ENCODE peak calls at places on chromosomes 11 and 22, in nine cellular contexts. D is BJ, V is tibial artery, G is spleen, Y is heart right ventricle, Z is left ventricle myocardium inferior, L is fibroblast of lung, P is fibroblast of pulmonary artery, N is HFF-Myc. H is an unnamed sample.

GRCh38 chr11:76371170-76371569 is 9.8 kb downstream of the THAP12 start:
- DNase-seq in V (no peak), G (no peak), D (peak), Y (no peak), P (peak), N (peak), Z (no peak), L (peak), H (peak)

GRCh38 chr11:65491614-65492386 is 7.0 kb upstream of the MALAT1 start:
- DNase-seq in Y (peak), Z (peak), V (peak), N (no peak), D (peak), L (peak), G (no peak), P (peak), H (peak)

GRCh38 chr11:116610190-116610589 is 162.6 kb downstream of the BUD13 start:
- DNase-seq in N (no peak), Z (no peak), G (no peak), L (no peak), Y (no peak), D (no peak), P (no peak), V (no peak), H (no peak)

GRCh38 chr11:77152846-77153245 is 24.8 kb downstream of the MYO7A start:
- DNase-seq in Y (no peak), P (peak), G (no peak), D (no peak), V (no peak), N (no peak), Z (no peak), L (peak), H (no peak)

GRCh38 chr11:112588252-112588668 is 327.6 kb upstream of the PLET1 start:
- DNase-seq in Z (peak), L (peak), N (peak), V (peak), G (no peak), D (peak), P (peak), Y (peak), H (peak)

GRCh38 chr11:7115775-7116174 is 27.0 kb downstream of the RBMXL2 start:
- DNase-seq in L (no peak), V (no peak), Y (no peak), P (peak), G (no peak), Z (no peak), D (no peak), N (no peak), H (no peak)

GRCh38 chr11:14445542-14446530 is 53.8 kb downstream of the COPB1 start:
- DNase-seq in N (no peak), L (peak), Y (no peak), D (no peak), V (no peak), Z (no peak), P (peak), G (no peak), H (no peak)

GRCh38 chr11:123519797-123520193 is 89.7 kb downstream of the GRAMD1B start:
- DNase-seq in D (no peak), V (no peak), L (no peak), Z (no peak), N (no peak), P (no peak), G (no peak), Y (no peak), H (no peak)

GRCh38 chr11:35272391-35272821 is 133.4 kb downstream of the CD44 start:
- DNase-seq in N (no peak), V (no peak), Z (no peak), G (no peak), Y (no peak), P (no peak), L (no peak), D (no peak), H (no peak)

GRCh38 chr11:82763167-82763566 is 29.5 kb upstream of the FAM181B start:
- DNase-seq in N (no peak), G (no peak), V (no peak), D (no peak), P (no peak), Y (no peak), L (no peak), Z (no peak), H (no peak)

GRCh38 chr11:125935629-125936199 is 10.1 kb upstream of the VSIG10L2 start:
- DNase-seq in N (no peak), G (peak), P (no peak), Z (no peak), V (no peak), D (no peak), L (no peak), Y (no peak), H (no peak)

GRCh38 chr11:12888525-12889158 is 120.5 kb upstream of the RASSF10 start:
- DNase-seq in L (peak), G (peak), Y (peak), D (peak), P (peak), V (peak), Z (peak), N (peak), H (peak)

GRCh38 chr11:110447897-110448522 is 18.3 kb downstream of the FDX1 start:
- DNase-seq in P (no peak), V (no peak), D (no peak), N (no peak), L (no peak), Z (no peak), G (no peak), Y (no peak), H (no peak)

GRCh38 chr11:15969701-15970329 is 386.5 kb downstream of the SOX6 start:
- DNase-seq in L (peak), Y (no peak), P (peak), G (no peak), Z (no peak), N (peak), D (peak), V (no peak), H (peak)

GRCh38 chr11:69553416-69554357 is 72.2 kb downstream of the LINC01488 start:
- DNase-seq in P (no peak), D (no peak), Z (no peak), G (peak), V (no peak), N (no peak), Y (no peak), L (no peak), H (no peak)

GRCh38 chr22:45105281-45105700 is 58.4 kb upstream of the NUP50 start:
- DNase-seq in L (peak), Z (no peak), P (no peak), V (no peak), D (peak), G (no peak), N (no peak), Y (no peak), H (peak)

GRCh38 chr11:24391165-24391564 is 105.7 kb upstream of the LUZP2 start:
- DNase-seq in L (peak), N (no peak), D (no peak), P (peak), V (no peak), G (no peak), Y (no peak), Z (no peak), H (no peak)

GRCh38 chr11:59135648-59136461 is 6.8 kb upstream of the FAM111A start:
- DNase-seq in D (no peak), G (peak), Z (peak), V (peak), P (peak), Y (peak), L (peak), N (peak), H (no peak)

GRCh38 chr11:123582992-123583504 is 71.4 kb downstream of the SCN3B start:
- DNase-seq in D (no peak), Z (no peak), G (no peak), L (no peak), N (no peak), P (no peak), Y (no peak), V (no peak), H (no peak)

GRCh38 chr11:129115652-129116585 is 76.2 kb downstream of the ARHGAP32 start:
- DNase-seq in N (no peak), L (peak), G (no peak), P (peak), Z (no peak), Y (no peak), D (no peak), V (no peak), H (no peak)

GRCh38 chr22:29635734-29636357 is 32.4 kb downstream of the NF2 start:
- DNase-seq in N (peak), D (no peak), P (peak), L (peak), G (no peak), Z (no peak), Y (no peak), V (no peak), H (peak)

GRCh38 chr22:35534091-35534490 is 6.5 kb upstream of the RASD2 start:
- DNase-seq in L (no peak), G (no peak), P (no peak), V (no peak), Y (no peak), N (no peak), D (no peak), Z (no peak), H (no peak)

GRCh38 chr22:44620129-44620840 is 81.7 kb upstream of the PRR5 start:
- DNase-seq in V (peak), N (no peak), P (peak), L (peak), Y (peak), G (peak), Z (peak), D (no peak), H (no peak)

GRCh38 chr11:37704791-37705190 is 1106.8 kb upstream of the RAG2 start:
- DNase-seq in Y (no peak), V (no peak), Z (no peak), P (peak), D (no peak), G (no peak), L (no peak), N (no peak), H (no peak)

GRCh38 chr11:113189909-113190667 is 124.3 kb upstream of the TTC12 start:
- DNase-seq in D (peak), P (peak), L (peak), N (peak), V (peak), Z (peak), G (no peak), Y (no peak), H (peak)

GRCh38 chr22:30056015-30056414 is 24.2 kb upstream of the HORMAD2 start:
- DNase-seq in V (no peak), P (no peak), D (no peak), L (no peak), Y (no peak), N (no peak), Z (no peak), G (no peak), H (no peak)

GRCh38 chr11:45234306-45235006 is 51.7 kb downstream of the SYT13 start:
- DNase-seq in Z (no peak), N (no peak), D (no peak), Y (no peak), G (peak), P (no peak), L (no peak), V (peak), H (no peak)

GRCh38 chr11:62144641-62145255 is 20.9 kb downstream of the INCENP start:
- DNase-seq in V (peak), G (peak), D (no peak), L (no peak), Y (no peak), Z (no peak), P (no peak), N (no peak), H (no peak)

GRCh38 chr11:95089620-95090542 is at the start of gene ENDOD1:
- DNase-seq in Y (peak), L (peak), P (peak), Z (peak), N (no peak), G (peak), V (peak), D (no peak), H (no peak)

GRCh38 chr11:76659672-76660532 is 10.6 kb downstream of the LRRC32 start:
- DNase-seq in G (peak), V (peak), Y (no peak), D (no peak), N (no peak), Z (no peak), L (no peak), P (no peak), H (no peak)

GRCh38 chr22:37329239-37330140 is 47.2 kb downstream of the CYTH4 start:
- DNase-seq in N (no peak), G (no peak), P (no peak), V (no peak), Y (no peak), L (peak), Z (no peak), D (no peak), H (no peak)

GRCh38 chr11:118343981-118344521 is at the start of gene CD3G:
- DNase-seq in L (no peak), V (no peak), N (no peak), P (no peak), Z (no peak), G (peak), D (no peak), Y (no peak), H (no peak)

GRCh38 chr11:118437736-118438125 is 1.4 kb downstream of the KMT2A start:
- DNase-seq in N (no peak), Z (peak), G (peak), P (no peak), Y (peak), V (peak), D (no peak), L (peak), H (no peak)

GRCh38 chr22:44212936-44213335 is 32.2 kb downstream of the PARVG start:
- DNase-seq in G (no peak), Y (no peak), N (no peak), V (no peak), Z (no peak), P (no peak), D (no peak), L (no peak), H (no peak)

GRCh38 chr22:32585737-32586136 is 111.1 kb downstream of the FBXO7 start:
- DNase-seq in N (no peak), L (no peak), D (no peak), G (no peak), Z (no peak), V (no peak), P (no peak), Y (no peak), H (no peak)

GRCh38 chr11:69818243-69819108 is 740 bp downstream of the FGF3 start:
- DNase-seq in P (no peak), D (no peak), N (no peak), L (no peak), Y (no peak), V (no peak), Z (no peak), G (no peak), H (no peak)

GRCh38 chr11:72561856-72562255 is 112.4 kb downstream of the PDE2A start:
- DNase-seq in P (no peak), V (no peak), N (no peak), Y (no peak), Z (no peak), L (peak), D (no peak), G (no peak), H (no peak)

GRCh38 chr22:50416996-50417395 is 57.8 kb downstream of the SBF1 start:
- DNase-seq in G (no peak), L (no peak), Z (no peak), N (no peak), P (no peak), D (no peak), Y (no peak), V (no peak), H (no peak)

GRCh38 chr11:18676803-18677202 is 21.8 kb upstream of the TMEM86A start:
- DNase-seq in Y (no peak), P (no peak), N (no peak), Z (no peak), V (no peak), L (no peak), G (no peak), D (no peak), H (no peak)

DNA sequence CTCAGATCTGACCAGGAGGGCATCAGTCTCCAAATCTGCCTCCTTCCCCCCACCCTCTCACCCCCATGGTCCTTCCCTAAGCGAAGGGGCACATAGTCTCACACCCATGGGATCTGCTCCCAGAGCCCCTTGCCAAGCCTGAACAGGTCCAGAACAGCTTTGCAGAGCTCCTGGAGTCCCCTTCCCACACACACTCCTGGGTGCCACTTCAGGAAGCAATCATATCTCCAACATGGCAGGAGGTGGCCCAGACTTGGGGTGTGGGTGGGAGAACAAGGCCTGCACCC is 63.0 kb downstream of the MICAL3 start:
- DNase-seq in Y (no peak), G (peak), N (no peak), P (no peak), V (no peak), D (no peak), L (no peak), Z (no peak), H (no peak)
- H3K4me3 ChIP-seq in Y (no peak), G (no peak), N (no peak), P (no peak), V (no peak), D (no peak), L (no peak), Z (no peak), H (no peak)

GRCh38 chr22:27723150-27723549 is 78.4 kb downstream of the MN1 start:
- DNase-seq in N (no peak), G (no peak), Z (no peak), Y (no peak), V (no peak), D (no peak), L (no peak), P (no peak), H (no peak)
- TF ChIP-seq CTCF in N (no peak), G (no peak), Z (peak), Y (peak), V (no peak), D (peak), L (no peak), P (peak), H (no peak)

GRCh38 chr11:20162824-20163777 is 2.8 kb upstream of the DBX1 start:
- DNase-seq in G (no peak), L (peak), Y (no peak), Z (no peak), N (no peak), D (no peak), V (no peak), P (peak), H (no peak)
- H3K4me3 ChIP-seq in G (no peak), L (peak), Y (peak), Z (peak), N (peak), D (peak), V (peak), P (peak), H (peak)

GRCh38 chr22:25704701-25705100 is 37.3 kb upstream of the MYO18B start:
- DNase-seq in Y (no peak), N (no peak), L (no peak), V (no peak), G (no peak), Z (no peak), D (no peak), P (no peak), H (no peak)

GRCh38 chr22:25698986-25699385 is 43.0 kb upstream of the MYO18B start:
- DNase-seq in Z (no peak), G (no peak), D (no peak), P (no peak), V (no peak), L (no peak), Y (no peak), N (no peak), H (no peak)

GRCh38 chr22:25702571-25703167 is 39.3 kb upstream of the MYO18B start:
- DNase-seq in Z (no peak), D (no peak), G (no peak), V (no peak), L (no peak), P (no peak), Y (no peak), N (no peak), H (no peak)

GRCh38 chr22:25700996-25701815 is 40.8 kb upstream of the MYO18B start:
- DNase-seq in Z (peak), Y (peak), L (peak), D (peak), N (peak), P (no peak), V (no peak), G (no peak), H (peak)

DNA sequence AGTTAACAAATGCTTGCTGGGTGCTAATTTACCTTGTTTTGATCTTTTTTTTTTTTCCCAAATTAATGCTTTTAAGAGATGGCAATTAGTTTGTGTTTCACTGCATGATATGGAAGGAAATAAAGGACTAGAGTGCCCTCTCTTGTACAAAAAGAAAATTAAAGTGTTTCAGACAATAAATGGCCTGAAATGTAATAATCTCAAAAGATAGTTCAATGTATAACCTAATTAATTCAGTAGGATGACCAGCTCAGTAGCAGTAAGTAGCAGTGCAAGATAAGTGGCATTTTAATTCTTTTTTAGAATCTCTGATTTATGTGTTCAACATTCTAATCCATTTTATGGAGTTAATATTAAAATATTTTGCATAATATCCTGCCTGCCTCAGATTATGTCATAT is 39.9 kb upstream of the MYO18B start:
- DNase-seq in N (peak), D (no peak), L (peak), Z (no peak), P (peak), V (no peak), G (no peak), Y (no peak), H (no peak)
- TF ChIP-seq CTCF in N (peak), D (peak), L (peak), Z (peak), P (peak), V (peak), G (peak), Y (peak), H (peak)